ENCODE peak calls at places on chromosomes 6 and 20, in five cellular contexts. K is body of pancreas, J is astrocyte of the spinal cord, A is brain microvascular endothelial cell, H is cardiac fibroblast. Q is an unnamed sample.

GRCh38 chr6:55276745-55277627 is 50.3 kb upstream of the GFRAL start:
- DNase-seq in K (peak; percentile 9), A (peak; percentile 27), H (peak; percentile 81), J (peak; percentile 74), Q (peak; percentile 76)

GRCh38 chr20:36851490-36851889 is 24.4 kb upstream of the TLDC2 start:
- DNase-seq in J (no peak), A (no peak), H (no peak), K (no peak), Q (no peak)

GRCh38 chr20:2750343-2751251 is 49.8 kb downstream of the CPXM1 start:
- DNase-seq in H (peak; percentile 52), K (peak; percentile 50), J (no peak), A (peak; percentile 12), Q (no peak)

GRCh38 chr6:159790947-159791598 is 806 bp downstream of the MRPL18 start:
- DNase-seq in H (no peak), A (peak; percentile 1), K (peak; percentile 42), J (no peak), Q (no peak)

GRCh38 chr6:72739368-72739779 is 117.5 kb downstream of the KCNQ5 start:
- DNase-seq in H (no peak), K (no peak), A (no peak), J (no peak), Q (no peak)

GRCh38 chr6:99282479-99283062 is 66.9 kb downstream of the FAXC start:
- DNase-seq in K (no peak), A (no peak), H (peak; percentile 36), J (peak; percentile 39), Q (peak; percentile 4)

GRCh38 chr6:37513155-37513554 is 13.5 kb upstream of the CCDC167 start:
- DNase-seq in K (no peak), J (no peak), H (no peak), A (no peak), Q (no peak)

GRCh38 chr20:51639206-51639832 is 96.8 kb upstream of the NFATC2 start:
- DNase-seq in K (peak; percentile 81), J (peak; percentile 70), H (peak; percentile 82), A (peak; percentile 76), Q (peak; percentile 54)

GRCh38 chr6:37441651-37442050 is 8.6 kb downstream of the CMTR1 start:
- DNase-seq in J (no peak), A (no peak), H (no peak), K (no peak), Q (no peak)

GRCh38 chr6:46312657-46313056 is 141.9 kb upstream of the ENPP5 start:
- DNase-seq in J (no peak), K (no peak), A (no peak), H (no peak), Q (no peak)

GRCh38 chr6:156131221-156131903 is 645.8 kb upstream of the ARID1B start:
- DNase-seq in A (no peak), H (no peak), K (no peak), J (no peak), Q (no peak)

GRCh38 chr6:113953346-113953745 is 17.6 kb downstream of the HDAC2 start:
- DNase-seq in A (no peak), K (no peak), H (peak; percentile 53), J (peak; percentile 61), Q (no peak)

GRCh38 chr20:58169441-58169840 is 59.0 kb downstream of the ANKRD60 start:
- DNase-seq in K (no peak), J (peak; percentile 86), A (peak; percentile 53), H (no peak), Q (peak; percentile 81)

GRCh38 chr6:1872649-1873131 is 263.0 kb downstream of the FOXC1 start:
- DNase-seq in K (peak; percentile 60), J (peak; percentile 32), A (peak; percentile 29), H (peak; percentile 65), Q (no peak)

GRCh38 chr6:36820700-36821580 is 18.3 kb downstream of the CPNE5 start:
- DNase-seq in K (no peak), J (peak; percentile 41), A (peak; percentile 61), H (peak; percentile 66), Q (no peak)

GRCh38 chr6:133705071-133705470 is 183.8 kb upstream of the TCF21 start:
- DNase-seq in H (peak; percentile 93), J (peak; percentile 75), A (peak; percentile 37), K (no peak), Q (no peak)

GRCh38 chr6:39381535-39382140 is 59.1 kb upstream of the KCNK16 start:
- DNase-seq in H (no peak), K (no peak), J (no peak), A (no peak), Q (no peak)

GRCh38 chr20:62069741-62070216 is 4.1 kb upstream of the TAF4 start:
- DNase-seq in K (peak; percentile 39), A (peak; percentile 31), J (peak; percentile 62), H (peak; percentile 47), Q (no peak)

GRCh38 chr6:33761922-33762629 is 15.4 kb upstream of the IP6K3 start:
- DNase-seq in K (peak; percentile 80), A (peak; percentile 22), J (no peak), H (peak; percentile 61), Q (no peak)

GRCh38 chr20:44268802-44269201 is 21.7 kb downstream of the GDAP1L1 start:
- DNase-seq in J (no peak), H (no peak), K (no peak), A (no peak), Q (no peak)

GRCh38 chr20:3092611-3093379 is 8.3 kb upstream of the AVP start:
- DNase-seq in J (no peak), A (no peak), K (no peak), H (peak; percentile 7), Q (no peak)

GRCh38 chr20:6160736-6161135 is 37.9 kb upstream of the FERMT1 start:
- DNase-seq in A (no peak), J (no peak), K (no peak), H (no peak), Q (no peak)

GRCh38 chr20:53773792-53774371 is 180.2 kb upstream of the ZNF217 start:
- DNase-seq in A (peak; percentile 91), J (peak; percentile 93), K (no peak), H (peak; percentile 98), Q (peak; percentile 89)

GRCh38 chr20:47024461-47024937 is 129.9 kb downstream of the EYA2 start:
- DNase-seq in A (no peak), K (no peak), J (no peak), H (no peak), Q (no peak)

GRCh38 chr6:134176283-134176975 is 124.0 kb upstream of the SLC2A12 start:
- DNase-seq in K (peak; percentile 75), A (peak; percentile 49), H (peak; percentile 35), J (peak; percentile 65), Q (no peak)

GRCh38 chr20:12924126-12924525 is 84.6 kb upstream of the SPTLC3 start:
- DNase-seq in H (no peak), A (no peak), J (no peak), K (no peak), Q (no peak)

GRCh38 chr6:136983692-136984091 is 61.1 kb downstream of the IL20RA start:
- DNase-seq in J (no peak), K (no peak), H (no peak), A (no peak), Q (no peak)

GRCh38 chr20:52060794-52061714 is 130.5 kb downstream of the ZFP64 start:
- DNase-seq in K (no peak), A (peak; percentile 13), H (peak; percentile 59), J (peak; percentile 26), Q (no peak)

GRCh38 chr6:69973138-69973537 is 106.8 kb downstream of the COL19A1 start:
- DNase-seq in K (no peak), A (no peak), H (no peak), J (no peak), Q (no peak)

GRCh38 chr20:21705466-21706344 is at the start of gene PAX1:
- DNase-seq in A (no peak), J (no peak), H (no peak), K (peak; percentile 24), Q (no peak)

GRCh38 chr6:50819906-50820589 is 1.4 kb downstream of the TFAP2B start:
- DNase-seq in J (no peak), H (no peak), K (no peak), A (no peak), Q (no peak)

GRCh38 chr6:50823130-50823920 is 4.7 kb downstream of the TFAP2B start:
- DNase-seq in A (no peak), K (no peak), H (no peak), J (no peak), Q (no peak)

GRCh38 chr6:50820590-50821234 is 2.0 kb downstream of the TFAP2B start:
- DNase-seq in A (no peak), H (no peak), K (no peak), J (no peak), Q (no peak)

GRCh38 chr6:50822078-50822476 is 3.4 kb downstream of the TFAP2B start:
- DNase-seq in H (no peak), J (no peak), K (no peak), A (peak; percentile 5), Q (no peak)

GRCh38 chr6:50821431-50822077 is 2.9 kb downstream of the TFAP2B start:
- DNase-seq in K (no peak), A (no peak), H (no peak), J (no peak), Q (no peak)
- H3K4me3 ChIP-seq in K (no peak overlapping the region), A (no peak overlapping the region), H (no peak overlapping the region), J (no peak overlapping the region), Q (no peak overlapping the region)

GRCh38 chr20:33183292-33183691 is 15.3 kb downstream of the BPIFA2 start:
- DNase-seq in H (no peak), J (no peak), K (no peak), A (no peak), Q (no peak)

GRCh38 chr20:33178726-33179125 is 10.8 kb downstream of the BPIFA2 start:
- DNase-seq in A (no peak), H (no peak), K (no peak), J (no peak), Q (no peak)

GRCh38 chr20:33180169-33180568 is 12.2 kb downstream of the BPIFA2 start:
- DNase-seq in K (no peak), H (no peak), A (no peak), J (no peak), Q (no peak)

GRCh38 chr20:33177866-33178265 is 9.9 kb downstream of the BPIFA2 start:
- DNase-seq in H (no peak), K (no peak), J (no peak), A (no peak), Q (no peak)

GRCh38 chr20:33181482-33182093 is 13.6 kb downstream of the BPIFA2 start:
- DNase-seq in J (no peak), H (no peak), K (no peak), A (no peak), Q (no peak)
- TF ChIP-seq CTCF in J (no peak), H (no peak), K (no peak), A (no peak), Q (no peak)

DNA sequence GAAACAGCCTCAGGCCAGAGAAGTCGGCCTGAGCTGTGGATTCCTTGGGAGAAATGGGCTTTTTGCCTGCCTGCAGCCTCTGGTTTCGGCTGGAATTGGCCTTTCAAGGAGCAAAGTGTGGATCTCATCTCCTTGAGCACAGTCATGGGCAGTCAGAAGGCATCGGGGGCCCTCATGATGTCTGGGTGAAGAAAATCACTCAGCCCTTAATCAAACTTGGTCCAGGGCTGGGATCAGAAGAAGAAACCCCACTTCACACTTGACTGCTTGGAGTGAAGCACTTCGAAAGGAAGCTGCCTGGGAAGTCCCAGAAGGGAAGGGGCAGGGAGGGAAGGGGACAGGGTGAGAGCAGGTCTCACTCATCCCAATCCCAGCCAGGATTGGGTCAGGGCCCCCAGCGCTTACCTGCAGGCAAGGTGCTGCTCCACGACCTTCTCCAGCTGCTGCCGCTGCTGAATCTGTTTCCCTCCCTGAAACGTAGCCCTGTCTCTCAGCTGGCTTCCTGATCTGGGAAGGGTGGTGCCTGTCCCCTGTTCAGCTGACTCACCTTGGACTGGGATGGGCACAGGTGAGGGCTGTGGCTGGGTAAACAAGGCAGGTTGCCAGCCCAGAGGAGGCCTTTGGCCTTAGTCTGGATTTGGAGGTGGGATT is at the start of gene SDCBP2:
- DNase-seq in K (peak; percentile 92), J (no peak), A (no peak), H (no peak), Q (no peak)
- H3K4me3 ChIP-seq in K (no peak within 1 kb of the TSS), J (no peak within 1 kb of the TSS), A (no peak within 1 kb of the TSS), H (no peak within 1 kb of the TSS), Q (no peak within 1 kb of the TSS)

GRCh38 chr6:138004423-138005287 is 102.6 kb downstream of the PERP start:
- DNase-seq in J (peak; percentile 33), H (peak; percentile 63), A (peak; percentile 23), K (no peak), Q (no peak)
- TF ChIP-seq CTCF in J (peak; percentile 56), H (peak; percentile 50), A (peak; percentile 55), K (peak; percentile 41), Q (peak; percentile 46)

Q was measured in astrocyte of the cerebellum.